ENCODE peak calls at places on chromosomes 6 and 20, in nine cellular contexts. A, G, U, F, M, L, X, E and D are unnamed samples.

GRCh38 chr20:41098703-41099250 is 38.6 kb upstream of the PLCG1 start:
- DNase-seq in A (no peak), M (peak; percentile 27), G (no peak), E (no peak), L (no peak), X (peak; percentile 83), F (no peak), U (no peak), D (no peak)

GRCh38 chr20:39853664-39854063 is 835.4 kb downstream of the MAFB start:
- DNase-seq in E (no peak), M (peak; percentile 92), G (peak; percentile 58), F (no peak), A (no peak), U (no peak), L (no peak), X (peak; percentile 91), D (peak; percentile 55)

GRCh38 chr6:166997768-166998255 is 1.4 kb upstream of the CEP43 start:
- DNase-seq in A (peak; percentile 54), L (no peak), M (peak; percentile 75), X (peak; percentile 76), E (peak; percentile 54), U (peak; percentile 79), F (peak; percentile 29), G (peak; percentile 76), D (peak; percentile 45)

GRCh38 chr6:163384510-163384909 is 30.0 kb upstream of the QKI start:
- DNase-seq in U (no peak), L (no peak), G (no peak), M (no peak), A (no peak), X (no peak), F (no peak), E (no peak), D (no peak)

GRCh38 chr6:31888281-31889258 is 8.9 kb downstream of the EHMT2 start:
- DNase-seq in G (no peak), U (peak; percentile 85), F (peak; percentile 53), X (no peak), E (peak; percentile 62), M (no peak), L (no peak), A (no peak), D (no peak)

GRCh38 chr20:47951521-47951951 is 166.3 kb upstream of the SULF2 start:
- DNase-seq in A (no peak), E (no peak), X (peak; percentile 60), M (peak; percentile 19), U (no peak), L (no peak), G (no peak), F (no peak), D (no peak)

GRCh38 chr6:112029045-112029822 is 24.7 kb upstream of the CCN6 start:
- DNase-seq in A (peak; percentile 22), U (peak; percentile 85), F (peak; percentile 57), X (peak; percentile 60), E (peak; percentile 65), L (peak; percentile 43), M (peak; percentile 66), G (peak; percentile 74), D (no peak)

GRCh38 chr6:154156135-154156948 is 117.3 kb downstream of the OPRM1 start:
- DNase-seq in F (peak; percentile 52), E (peak; percentile 70), U (no peak), L (peak; percentile 26), M (peak; percentile 47), A (peak; percentile 15), G (peak; percentile 47), X (peak; percentile 50), D (no peak)

GRCh38 chr6:36727491-36728021 is 29.9 kb downstream of the RAB44 start:
- DNase-seq in F (no peak), L (no peak), A (no peak), U (peak; percentile 67), X (peak; percentile 54), M (peak; percentile 23), E (peak; percentile 17), G (peak; percentile 39), D (no peak)

GRCh38 chr20:10492844-10493243 is 57.7 kb downstream of the SLX4IP start:
- DNase-seq in A (no peak), M (no peak), G (no peak), F (no peak), E (no peak), X (no peak), L (no peak), U (no peak), D (no peak)

GRCh38 chr6:43222418-43223059 is 6.7 kb downstream of the DNPH1 start:
- DNase-seq in U (peak; percentile 47), L (no peak), X (no peak), E (no peak), M (no peak), A (no peak), G (no peak), F (no peak), D (no peak)

GRCh38 chr6:52420668-52421358 is 671 bp downstream of the EFHC1 start:
- DNase-seq in A (no peak), F (no peak), L (no peak), E (no peak), M (peak; percentile 58), U (no peak), G (peak; percentile 28), X (peak; percentile 47), D (no peak)

GRCh38 chr20:37986873-37987601 is 46.2 kb downstream of the TTI1 start:
- DNase-seq in F (no peak), X (peak; percentile 71), L (no peak), G (no peak), M (no peak), U (peak; percentile 86), A (no peak), E (no peak), D (no peak)

GRCh38 chr6:142946924-142947701 is 2.1 kb upstream of the HIVEP2 start:
- DNase-seq in M (peak; percentile 70), L (peak; percentile 59), E (peak; percentile 61), G (peak; percentile 77), F (peak; percentile 75), U (peak; percentile 93), A (peak; percentile 64), X (peak; percentile 64), D (no peak)

GRCh38 chr6:89035252-89036106 is 45.1 kb upstream of the PNRC1 start:
- DNase-seq in U (peak; percentile 89), G (peak; percentile 64), A (peak; percentile 51), F (no peak), L (no peak), X (peak; percentile 93), M (peak; percentile 88), E (no peak), D (peak; percentile 72)

GRCh38 chr6:120681204-120681603 is 653.1 kb downstream of the TBC1D32 start:
- DNase-seq in F (no peak), A (no peak), M (no peak), E (no peak), L (no peak), U (no peak), G (no peak), X (no peak), D (no peak)

GRCh38 chr6:5457036-5457435 is 195.7 kb downstream of the FARS2 start:
- DNase-seq in E (no peak), G (no peak), X (peak; percentile 26), U (no peak), A (no peak), M (no peak), F (no peak), L (no peak), D (no peak)

GRCh38 chr20:31607640-31608255 is 2.7 kb downstream of the ID1 start:
- DNase-seq in U (no peak), A (peak; percentile 42), M (no peak), L (no peak), X (peak; percentile 22), F (no peak), E (no peak), G (no peak), D (no peak)

GRCh38 chr6:14117158-14118090 is at the start of gene CD83:
- DNase-seq in U (peak; percentile 89), X (peak; percentile 63), F (peak; percentile 77), E (peak; percentile 81), A (peak; percentile 56), M (peak; percentile 81), G (peak; percentile 43), L (peak; percentile 70), D (no peak)

GRCh38 chr6:106134906-106135634 is 48.9 kb downstream of the PRDM1 start:
- DNase-seq in L (no peak), M (peak; percentile 82), F (no peak), E (no peak), U (no peak), G (no peak), X (peak; percentile 82), A (peak; percentile 27), D (no peak)

GRCh38 chr20:15200139-15200538 is 862.7 kb upstream of the FLRT3 start:
- DNase-seq in M (peak; percentile 1), U (no peak), X (no peak), L (no peak), A (no peak), E (no peak), G (peak; percentile 40), F (no peak), D (no peak)

GRCh38 chr6:157830354-157831017 is 7.4 kb downstream of the SNX9 start:
- DNase-seq in X (no peak), L (no peak), M (no peak), E (no peak), U (no peak), F (no peak), A (no peak), G (no peak), D (no peak)

GRCh38 chr6:47414517-47415167 is 62.9 kb upstream of the CD2AP start:
- DNase-seq in E (peak; percentile 53), A (no peak), X (peak; percentile 50), U (no peak), G (peak; percentile 24), L (no peak), F (no peak), M (peak; percentile 42), D (no peak)

GRCh38 chr20:64069614-64070243 is 6.7 kb downstream of the TCEA2 start:
- DNase-seq in U (no peak), E (no peak), L (no peak), X (peak; percentile 32), F (no peak), G (no peak), M (no peak), A (peak; percentile 87), D (no peak)

GRCh38 chr6:155188707-155189496 is 74.9 kb upstream of the CLDN20 start:
- DNase-seq in U (no peak), F (no peak), X (peak; percentile 97), L (no peak), A (no peak), G (peak; percentile 87), M (peak; percentile 93), E (no peak), D (peak; percentile 81)